ENCODE peak calls at places on chromosomes 6 and 20, in seven cellular contexts. H is foreskin fibroblast; P is ascending aorta; O is CD4-positive, CD25-positive, alpha-beta regulatory T cell; U is thyroid gland; A is small intestine; N is upper lobe of right lung. C is an unnamed sample.

GRCh38 chr6:96898241-96898851 is 655 bp upstream of the NDUFAF4 start:
- DNase-seq in U (no peak), P (no peak), O (peak; percentile 15), A (peak; percentile 44), N (no peak), H (peak; percentile 41), C (no peak)

GRCh38 chr6:46983007-46983411 is 59.1 kb downstream of the ADGRF1 start:
- DNase-seq in A (peak; percentile 45), U (peak; percentile 69), P (no peak), O (no peak), H (peak; percentile 73), N (no peak), C (no peak)

GRCh38 chr6:4573958-4574481 is 202.2 kb upstream of the CDYL start:
- DNase-seq in H (peak; percentile 10), P (no peak), A (no peak), U (no peak), N (no peak), O (no peak), C (no peak)

GRCh38 chr20:54126809-54127655 is 46.8 kb downstream of the CYP24A1 start:
- DNase-seq in P (no peak), A (no peak), H (no peak), O (no peak), U (no peak), N (no peak), C (no peak)

GRCh38 chr20:50815162-50815989 is 20.5 kb downstream of the BCAS4 start:
- DNase-seq in N (peak; percentile 73), A (no peak), U (peak; percentile 94), P (no peak), H (peak; percentile 92), O (no peak), C (peak; percentile 64)

GRCh38 chr20:43721429-43722152 is 5.2 kb downstream of the GTSF1L start:
- DNase-seq in P (no peak), U (no peak), N (peak; percentile 37), H (no peak), O (no peak), A (no peak), C (no peak)

GRCh38 chr6:20932284-20932683 is 398.0 kb downstream of the CDKAL1 start:
- DNase-seq in P (no peak), N (no peak), H (peak; percentile 27), U (no peak), A (no peak), O (no peak), C (no peak)

GRCh38 chr6:93799226-93799625 is 379.9 kb upstream of the EPHA7 start:
- DNase-seq in P (no peak), U (no peak), N (no peak), O (no peak), A (no peak), H (peak; percentile 37), C (no peak)

GRCh38 chr6:130406935-130407532 is 41.2 kb downstream of the TMEM200A start:
- DNase-seq in P (no peak), N (no peak), U (no peak), H (peak; percentile 51), O (no peak), A (no peak), C (no peak)

GRCh38 chr6:40482532-40482931 is 104.6 kb downstream of the LRFN2 start:
- DNase-seq in H (peak; percentile 2), P (no peak), A (no peak), N (no peak), O (no peak), U (no peak), C (no peak)

GRCh38 chr6:145562771-145563615 is 172.3 kb downstream of the EPM2A start:
- DNase-seq in N (no peak), U (no peak), O (no peak), P (no peak), A (no peak), H (no peak), C (no peak)

GRCh38 chr20:1686151-1686748 is 28.7 kb upstream of the SIRPG start:
- DNase-seq in A (no peak), N (no peak), O (no peak), U (no peak), P (no peak), H (no peak), C (no peak)

GRCh38 chr6:127618729-127619128 is 41.8 kb downstream of the C6orf58 start:
- DNase-seq in N (no peak), O (no peak), H (peak; percentile 73), U (no peak), A (no peak), P (no peak), C (no peak)

GRCh38 chr6:10393544-10394225 is 21.2 kb downstream of the TFAP2A start:
- DNase-seq in N (no peak), H (no peak), A (no peak), O (no peak), P (no peak), U (no peak), C (no peak)

GRCh38 chr6:31172973-31173384 is 2.5 kb upstream of the POU5F1 start:
- DNase-seq in P (no peak), U (no peak), N (no peak), H (no peak), O (no peak), A (no peak), C (no peak)

GRCh38 chr20:23159256-23159922 is 73.3 kb upstream of the CD93 start:
- DNase-seq in O (no peak), H (no peak), N (no peak), A (no peak), U (no peak), P (no peak), C (no peak)

GRCh38 chr6:111533087-111533784 is 50.2 kb upstream of the REV3L start:
- DNase-seq in U (no peak), O (peak; percentile 9), H (no peak), P (no peak), A (no peak), N (no peak), C (no peak)

DNA sequence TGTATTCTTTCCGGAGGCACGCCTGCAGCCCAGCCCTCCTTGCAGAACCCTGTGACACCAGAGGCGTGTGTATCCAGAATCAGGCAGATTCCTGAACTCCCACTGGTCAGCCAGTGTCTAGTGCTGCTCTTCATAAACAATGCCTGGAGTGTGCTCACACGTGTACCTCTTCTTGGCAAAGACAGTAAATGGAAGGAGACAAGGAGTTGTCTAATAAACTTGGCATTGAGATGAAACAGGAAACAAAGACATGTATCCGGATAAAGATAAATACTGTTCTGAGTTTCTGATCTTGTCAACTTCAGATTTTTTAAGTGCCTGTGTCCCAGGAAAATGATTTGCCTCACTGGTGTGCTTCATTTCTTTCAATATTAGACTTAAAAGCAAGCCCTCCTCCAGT is 1.7 kb downstream of the RPS6KA2 start:
- DNase-seq in A (no peak), U (peak; percentile 62), N (no peak), O (no peak), P (no peak), H (peak; percentile 59), C (no peak)
- H3K4me3 ChIP-seq in A (no peak overlapping the region), U (peak overlapping the region; percentile 82), N (peak overlapping the region; percentile 80), O (no peak overlapping the region), P (no peak overlapping the region), H (peak overlapping the region; percentile 83), C (peak overlapping the region; percentile 87)

GRCh38 chr20:3248993-3249347 is 10.0 kb upstream of the SLC4A11 start:
- DNase-seq in U (no peak), H (no peak), A (no peak), O (no peak), P (no peak), N (no peak), C (no peak)
- H3K4me3 ChIP-seq in U (no peak overlapping the region), H (no peak overlapping the region), A (no peak overlapping the region), O (no peak overlapping the region), P (no peak overlapping the region), N (no peak overlapping the region), C (peak overlapping the region; percentile 29)

GRCh38 chr6:1468126-1468525 is 78.8 kb downstream of the FOXF2 start:
- DNase-seq in A (no peak), H (no peak), O (no peak), U (no peak), N (no peak), P (no peak), C (no peak)
- H3K4me3 ChIP-seq in A (no peak overlapping the region), H (no peak overlapping the region), O (no peak overlapping the region), U (no peak overlapping the region), N (no peak overlapping the region), P (no peak overlapping the region), C (no peak overlapping the region)

GRCh38 chr20:41316009-41316408 is 1.5 kb downstream of the ZHX3 start:
- DNase-seq in P (no peak), H (no peak), U (no peak), A (no peak), O (no peak), N (no peak), C (no peak)
- H3K4me3 ChIP-seq in P (peak overlapping the region; percentile 94), H (peak overlapping the region; percentile 83), U (peak overlapping the region; percentile 90), A (no peak overlapping the region), O (peak overlapping the region; percentile 64), N (peak overlapping the region; percentile 82), C (peak overlapping the region; percentile 81)

GRCh38 chr6:51654647-51655046 is 432.8 kb downstream of the PKHD1 start:
- DNase-seq in N (no peak), A (no peak), O (no peak), P (no peak), H (no peak), U (no peak), C (no peak)
- H3K4me3 ChIP-seq in N (no peak overlapping the region), A (no peak overlapping the region), O (no peak overlapping the region), P (no peak overlapping the region), H (no peak overlapping the region), U (no peak overlapping the region), C (no peak overlapping the region)

GRCh38 chr6:128892079-128892478 is 9.1 kb downstream of the LAMA2 start:
- DNase-seq in O (no peak), P (no peak), A (no peak), N (no peak), U (no peak), H (no peak), C (no peak)

GRCh38 chr6:128889870-128890269 is 6.9 kb downstream of the LAMA2 start:
- DNase-seq in P (no peak), A (no peak), O (no peak), H (no peak), N (no peak), U (no peak), C (no peak)

GRCh38 chr6:128882991-128883571 is at the start of gene LAMA2:
- DNase-seq in P (no peak), H (peak; percentile 84), U (peak; percentile 62), N (peak; percentile 78), O (no peak), A (peak; percentile 5), C (peak; percentile 49)

GRCh38 chr6:128885381-128885780 is 2.4 kb downstream of the LAMA2 start:
- DNase-seq in A (no peak), P (no peak), O (no peak), U (no peak), N (no peak), H (no peak), C (no peak)

DNA sequence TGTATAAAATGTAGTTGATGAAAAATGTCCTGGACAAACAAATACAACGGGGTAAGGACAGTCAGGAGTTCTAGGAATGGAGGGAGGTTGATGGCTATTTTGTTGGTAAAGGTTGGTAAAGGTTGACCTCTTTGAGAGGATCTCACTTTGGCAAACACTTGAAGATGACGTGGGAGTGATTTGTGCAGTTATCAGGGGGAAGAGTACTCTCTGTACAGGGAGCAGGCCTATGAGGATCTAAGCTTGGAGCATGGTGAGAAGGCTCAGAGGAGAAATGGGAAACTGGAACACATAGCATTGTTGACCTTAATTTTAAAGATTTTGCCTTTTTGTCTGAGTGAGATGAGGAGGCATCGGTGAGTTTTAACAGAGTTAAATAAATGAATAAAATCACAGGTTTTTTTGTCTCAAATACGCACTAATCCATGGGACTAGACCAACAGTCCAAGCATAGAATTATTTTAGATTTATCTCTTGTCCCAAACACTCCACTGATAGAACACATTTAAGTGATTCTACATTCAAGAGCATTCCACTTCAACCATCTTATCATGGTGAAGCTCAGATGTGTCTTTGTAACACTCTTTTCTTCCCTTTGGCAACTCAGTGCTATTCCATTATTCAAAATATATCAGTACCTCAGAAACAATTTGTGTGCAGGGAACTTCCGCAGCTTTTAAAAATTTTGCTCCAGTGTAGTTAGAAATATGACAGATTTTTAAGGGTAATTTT is 5.7 kb downstream of the LAMA2 start:
- DNase-seq in O (no peak), A (no peak), N (no peak), U (no peak), H (no peak), P (no peak), C (no peak)
- H3K4me3 ChIP-seq in O (no peak overlapping the region), A (no peak overlapping the region), N (no peak overlapping the region), U (no peak overlapping the region), H (no peak overlapping the region), P (no peak overlapping the region), C (peak overlapping the region; percentile 8)

C was measured in breast epithelium.